ENCODE peak calls at places on chromosomes 16 and 17, in nine cellular contexts. G is naive B cell; T is activated naive CD4-positive, alpha-beta T cell treated with anti-CD3 and anti-CD28 coated beads, Interleukin-2, amount 10 ng/mL, durations not matched to agents 7 days and 5 days; I is psoas muscle; Q is retina; L is activated CD4-positive, alpha-beta T cell treated with anti-CD3 and anti-CD28 coated beads, Interleukin-2, amount 10 ng/mL, durations not matched to agents 7 days and 5 days; P is AG10803; R is skeletal muscle cell; M is NAMALWA. Z is an unnamed sample.

GRCh38 chr17:64477849-64478248 is 19.0 kb downstream of the POLG2 start:
- DNase-seq in G (no peak), T (no peak), I (no peak), Q (no peak), L (no peak), P (no peak), R (no peak), M (no peak), Z (no peak)

GRCh38 chr17:50361561-50362480 is 11.2 kb downstream of the MRPL27 start:
- DNase-seq in G (peak), T (peak), I (peak), Q (peak), L (peak), P (peak), R (peak), M (peak), Z (peak)

GRCh38 chr17:81053043-81053970 is 18.4 kb downstream of the BAIAP2 start:
- DNase-seq in G (no peak), T (no peak), I (no peak), Q (peak), L (no peak), P (no peak), R (no peak), M (no peak), Z (no peak)

GRCh38 chr16:11109551-11109950 is 146.5 kb downstream of the SOCS1 start:
- DNase-seq in G (no peak), T (no peak), I (no peak), Q (no peak), L (no peak), P (no peak), R (no peak), M (no peak), Z (no peak)

GRCh38 chr16:11903906-11904305 is 11.8 kb downstream of the GSPT1 start:
- DNase-seq in G (no peak), T (no peak), I (no peak), Q (no peak), L (no peak), P (no peak), R (no peak), M (no peak), Z (no peak)

GRCh38 chr16:67537636-67538591 is 9.3 kb downstream of the RIPOR1 start:
- DNase-seq in G (peak), T (peak), I (peak), Q (peak), L (peak), P (no peak), R (no peak), M (no peak), Z (no peak)

GRCh38 chr17:74720506-74720905 is 7.8 kb upstream of the CD300LF start:
- DNase-seq in G (no peak), T (no peak), I (no peak), Q (no peak), L (no peak), P (no peak), R (no peak), M (no peak), Z (no peak)

GRCh38 chr17:21275579-21276339 is 8.8 kb upstream of the MAP2K3 start:
- DNase-seq in G (peak), T (peak), I (peak), Q (peak), L (peak), P (peak), R (no peak), M (peak), Z (peak)

GRCh38 chr17:74220966-74221814 is 7.8 kb downstream of the TTYH2 start:
- DNase-seq in G (no peak), T (no peak), I (no peak), Q (no peak), L (no peak), P (no peak), R (no peak), M (no peak), Z (no peak)

GRCh38 chr17:20986767-20987510 is 55.9 kb downstream of the USP22 start:
- DNase-seq in G (no peak), T (no peak), I (no peak), Q (no peak), L (no peak), P (no peak), R (no peak), M (no peak), Z (no peak)

GRCh38 chr17:38943607-38944006 is 18.2 kb downstream of the LASP1NB start:
- DNase-seq in G (no peak), T (no peak), I (no peak), Q (no peak), L (no peak), P (no peak), R (no peak), M (no peak), Z (no peak)

GRCh38 chr17:60769327-60769726 is 91.7 kb downstream of the BCAS3 start:
- DNase-seq in G (no peak), T (no peak), I (no peak), Q (no peak), L (no peak), P (no peak), R (no peak), M (no peak), Z (no peak)

GRCh38 chr16:4588961-4589360 is 25.7 kb downstream of the UBALD1 start:
- DNase-seq in G (no peak), T (no peak), I (no peak), Q (no peak), L (no peak), P (no peak), R (no peak), M (no peak), Z (no peak)

GRCh38 chr17:29802256-29802655 is 127.8 kb downstream of the SSH2 start:
- DNase-seq in G (no peak), T (no peak), I (no peak), Q (no peak), L (no peak), P (no peak), R (no peak), M (no peak), Z (no peak)

GRCh38 chr17:69499301-69499700 is 84.8 kb downstream of the MAP2K6 start:
- DNase-seq in G (no peak), T (no peak), I (no peak), Q (no peak), L (no peak), P (no peak), R (no peak), M (no peak), Z (no peak)

GRCh38 chr16:57651344-57652333 is 16.5 kb upstream of the ADGRG3 start:
- DNase-seq in G (no peak), T (peak), I (no peak), Q (no peak), L (peak), P (no peak), R (no peak), M (peak), Z (no peak)

GRCh38 chr17:78364436-78365281 is 4.8 kb upstream of the SOCS3 start:
- DNase-seq in G (no peak), T (no peak), I (no peak), Q (no peak), L (no peak), P (no peak), R (no peak), M (no peak), Z (no peak)

GRCh38 chr17:32136856-32137255 is 5.4 kb upstream of the RHOT1 start:
- DNase-seq in G (no peak), T (no peak), I (no peak), Q (no peak), L (peak), P (no peak), R (no peak), M (peak), Z (no peak)

GRCh38 chr16:85695196-85696128 is 6.7 kb upstream of the GINS2 start:
- DNase-seq in G (no peak), T (no peak), I (no peak), Q (no peak), L (no peak), P (no peak), R (no peak), M (no peak), Z (no peak)